ENCODE peak calls at places on chromosomes 12 and 14, in four cellular contexts. One of them, this sample, is unnamed.
A peak's percentile ranks its signal among the peaks of the same experiment; 100 is the strongest.

GRCh38 chr12:105935981-105936380 is 202.8 kb downstream of the NUAK1 start:
- DNase-seq in GM12878: no peak
- DNase-seq in HepG2: no peak
- DNase-seq in K562: no peak
- DNase-seq in this sample: no peak

GRCh38 chr14:102819790-102820330 is 42.6 kb downstream of the TRAF3 start:
- DNase-seq in HepG2: no peak
- DNase-seq in K562: no peak
- DNase-seq in GM12878: no peak
- DNase-seq in this sample: no peak

GRCh38 chr12:3680919-3681594 is 71.9 kb downstream of the CRACR2A start:
- DNase-seq in GM12878: no peak
- DNase-seq in HepG2: no peak
- DNase-seq in K562: no peak
- DNase-seq in this sample: no peak

GRCh38 chr12:108832730-108833354 is 24.5 kb downstream of the SSH1 start:
- DNase-seq in K562: no peak
- DNase-seq in HepG2: no peak
- DNase-seq in GM12878: no peak
- DNase-seq in this sample: no peak

GRCh38 chr12:74890237-74890599 is 319.4 kb downstream of the KCNC2 start:
- DNase-seq in GM12878: no peak
- DNase-seq in HepG2: peak; percentile 15
- DNase-seq in K562: no peak
- DNase-seq in this sample: no peak

GRCh38 chr14:20855652-20856291 is 35.4 kb upstream of the RNASE3 start:
- DNase-seq in GM12878: peak; percentile 21
- DNase-seq in K562: peak; percentile 42
- DNase-seq in HepG2: peak; percentile 79
- DNase-seq in this sample: peak; percentile 66

GRCh38 chr12:108214486-108214885 is 85.4 kb downstream of the WSCD2 start:
- DNase-seq in K562: peak; percentile 66
- DNase-seq in GM12878: no peak
- DNase-seq in HepG2: peak; percentile 3
- DNase-seq in this sample: peak; percentile 76

GRCh38 chr12:47808049-47808448 is 11.7 kb downstream of the HDAC7 start:
- DNase-seq in GM12878: peak; percentile 43
- DNase-seq in HepG2: no peak
- DNase-seq in K562: peak; percentile 40
- DNase-seq in this sample: no peak

DNA sequence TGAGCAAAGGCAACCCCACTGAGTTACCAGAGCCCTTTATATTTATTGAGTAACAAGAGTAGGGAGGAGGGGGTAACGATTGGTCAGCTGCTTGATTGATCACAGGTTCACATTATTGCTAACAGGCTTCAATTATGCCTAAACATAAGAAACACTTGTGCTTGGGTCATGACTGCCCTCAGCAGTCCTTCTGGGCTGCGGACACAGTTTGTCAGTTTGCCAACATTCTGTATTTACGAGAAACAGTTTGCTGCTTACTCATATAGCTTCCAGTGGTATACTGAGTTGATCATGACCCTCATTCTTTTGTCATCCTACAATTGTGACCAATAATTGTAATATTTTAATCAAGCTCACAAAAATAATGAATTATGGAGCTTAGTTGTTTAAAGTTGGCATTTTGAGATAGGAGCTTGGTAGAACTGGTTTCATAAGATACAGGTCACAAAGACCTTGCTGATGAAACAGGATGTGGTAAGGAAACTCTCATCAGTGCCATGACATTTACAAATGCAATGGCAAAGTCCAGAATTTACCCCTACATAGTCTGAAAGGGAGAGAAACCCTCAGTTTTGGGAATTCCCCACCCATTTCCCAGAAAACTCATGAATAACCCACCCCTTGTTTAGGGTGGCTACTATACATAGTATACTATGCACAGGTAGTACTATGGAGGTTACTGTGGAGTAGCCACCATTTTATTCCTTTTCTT is 1421.0 kb upstream of the FLRT2 start:
- DNase-seq in GM12878: no peak
- DNase-seq in K562: no peak
- DNase-seq in HepG2: no peak
- DNase-seq in this sample: no peak
- TF ChIP-seq TCF7 in GM12878: no peak
- TF ChIP-seq TCF7 in K562: no peak
- TF ChIP-seq TCF7 in HepG2: no peak
- TF ChIP-seq TCF7 in this sample: no peak

GRCh38 chr14:39185256-39186049 is 10.4 kb downstream of the PNN start:
- DNase-seq in K562: no peak
- DNase-seq in HepG2: no peak
- DNase-seq in GM12878: no peak
- DNase-seq in this sample: no peak
- TF ChIP-seq TCF7 in K562: no peak
- TF ChIP-seq TCF7 in HepG2: no peak
- TF ChIP-seq TCF7 in GM12878: no peak
- TF ChIP-seq TCF7 in this sample: no peak

DNA sequence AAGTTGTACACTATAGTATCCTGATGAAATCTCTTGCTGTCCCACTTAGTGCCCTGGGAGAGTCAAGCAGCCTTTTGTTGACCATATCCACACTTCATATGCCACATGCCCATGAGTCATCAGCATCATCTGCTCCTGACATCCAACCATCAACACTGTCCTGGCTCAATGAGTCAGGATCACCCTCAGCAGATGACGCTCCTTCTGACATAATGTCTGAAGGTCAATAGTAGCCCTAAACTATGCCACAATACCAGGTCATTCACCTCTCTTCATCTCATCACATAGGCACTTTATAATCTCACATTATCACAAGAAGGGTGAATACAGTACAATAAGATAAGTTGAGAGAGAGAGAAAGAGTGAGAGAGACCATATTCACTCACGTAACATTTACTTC is 369.0 kb upstream of the FAR2 start:
- DNase-seq in GM12878: no peak
- DNase-seq in HepG2: peak; percentile 12
- DNase-seq in K562: no peak
- DNase-seq in this sample: no peak
- TF ChIP-seq TCF7 in GM12878: no peak
- TF ChIP-seq TCF7 in HepG2: no peak
- TF ChIP-seq TCF7 in K562: no peak
- TF ChIP-seq TCF7 in this sample: no peak

GRCh38 chr12:110686294-110686903 is 2.5 kb downstream of the HVCN1 start:
- DNase-seq in HepG2: no peak
- DNase-seq in GM12878: no peak
- DNase-seq in K562: no peak
- DNase-seq in this sample: no peak

GRCh38 chr12:110688446-110689001 is 391 bp downstream of the HVCN1 start:
- DNase-seq in GM12878: no peak
- DNase-seq in HepG2: no peak
- DNase-seq in K562: no peak
- DNase-seq in this sample: no peak

GRCh38 chr12:110689002-110689600 is at the start of gene HVCN1:
- DNase-seq in HepG2: no peak
- DNase-seq in GM12878: no peak
- DNase-seq in K562: peak; percentile 87
- DNase-seq in this sample: peak; percentile 68

GRCh38 chr12:110687770-110688169 is 1.1 kb downstream of the HVCN1 start:
- DNase-seq in HepG2: no peak
- DNase-seq in K562: peak; percentile 25
- DNase-seq in GM12878: no peak
- DNase-seq in this sample: no peak

DNA sequence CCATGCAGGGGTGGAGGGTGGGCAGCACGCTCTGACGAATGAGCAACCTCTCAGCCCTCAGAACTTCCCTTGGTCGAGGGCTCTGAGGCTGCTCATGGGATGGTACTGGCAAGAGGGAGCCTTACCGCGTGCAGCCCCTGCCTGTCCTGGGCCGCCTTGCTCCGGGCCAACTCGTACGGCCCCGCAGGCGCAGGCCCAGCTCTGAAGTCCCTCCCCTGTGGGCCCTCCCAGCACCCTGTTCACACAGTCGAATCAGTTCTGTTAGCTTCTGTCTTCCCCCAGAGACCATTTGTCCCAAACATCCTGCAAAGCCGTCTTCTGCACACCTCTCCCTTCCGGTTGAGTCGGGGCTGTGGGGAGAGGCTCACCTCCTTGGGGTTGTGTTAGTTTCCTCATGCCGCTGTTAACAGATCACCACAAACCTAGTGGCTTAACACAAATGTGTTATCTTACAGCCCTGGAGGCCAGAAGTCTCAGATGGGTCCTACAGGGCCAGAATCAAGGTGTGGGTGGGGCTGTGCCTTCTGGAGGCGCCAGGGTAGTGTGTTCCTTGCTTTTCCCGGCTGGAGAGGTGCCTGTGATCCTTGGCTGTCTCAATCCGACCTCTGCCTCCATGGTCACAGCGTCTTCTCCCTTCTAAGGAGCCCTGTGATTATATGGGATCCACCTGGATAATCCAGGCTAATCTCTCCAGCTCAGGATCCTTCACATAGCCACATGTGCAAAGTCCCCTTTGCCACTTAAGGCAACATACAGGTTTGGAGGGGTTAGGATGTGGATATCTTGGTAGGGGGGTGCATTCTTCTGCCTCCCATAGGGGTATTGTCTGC is 901 bp upstream of the HVCN1 start:
- DNase-seq in K562: peak; percentile 38
- DNase-seq in GM12878: peak; percentile 57
- DNase-seq in HepG2: no peak
- DNase-seq in this sample: no peak
- TF ChIP-seq TCF7 in K562: peak; percentile 25
- TF ChIP-seq TCF7 in GM12878: no peak
- TF ChIP-seq TCF7 in HepG2: no peak
- TF ChIP-seq TCF7 in this sample: no peak

GRCh38 chr14:22484638-22485037 is 104.4 kb downstream of the DAD1 start:
- DNase-seq in K562: no peak
- DNase-seq in HepG2: no peak
- DNase-seq in GM12878: no peak
- DNase-seq in this sample: no peak
- TF ChIP-seq TCF7 in K562: no peak
- TF ChIP-seq TCF7 in HepG2: no peak
- TF ChIP-seq TCF7 in GM12878: no peak
- TF ChIP-seq TCF7 in this sample: no peak

This sample was measured in WTC11.